ENCODE peak calls at places on chromosome 12, in six cellular contexts. D is T-helper 2 cell; V is sigmoid colon; P is NCI-H1092; S is activated CD4-positive, CD25-positive, alpha-beta regulatory T cell treated with anti-CD3 and anti-CD28 coated beads, Interleukin-2, amount 50 U/mL, for 16 hours; L is LoVo. K is an unnamed sample.

GRCh38 chr12:53856132-53856531 is 82.5 kb upstream of the HOXC13 start:
- DNase-seq in D (no peak), V (no peak), P (no peak), S (no peak), L (no peak), K (no peak)

GRCh38 chr12:51238510-51239334 is at the start of gene DAZAP2:
- DNase-seq in D (peak), V (peak), P (peak), S (peak), L (peak), K (peak)

GRCh38 chr12:124248862-124249825 is 45.7 kb upstream of the RFLNA start:
- DNase-seq in D (no peak), V (no peak), P (no peak), S (no peak), L (no peak), K (no peak)

GRCh38 chr12:55705802-55706402 is 1.8 kb downstream of the ITGA7 start:
- DNase-seq in D (no peak), V (no peak), P (no peak), S (no peak), L (no peak), K (peak)

GRCh38 chr12:57591567-57592325 is 754 bp downstream of the PIP4K2C start:
- DNase-seq in D (no peak), V (no peak), P (no peak), S (no peak), L (peak), K (peak)

GRCh38 chr12:23560611-23561010 is 388.9 kb downstream of the SOX5 start:
- DNase-seq in D (no peak), V (no peak), P (no peak), S (no peak), L (no peak), K (no peak)

GRCh38 chr12:60489071-60489470 is 893.2 kb downstream of the SLC16A7 start:
- DNase-seq in D (no peak), V (no peak), P (no peak), S (no peak), L (no peak), K (no peak)

GRCh38 chr12:82357340-82357739 is 847 bp downstream of the CCDC59 start:
- DNase-seq in D (no peak), V (no peak), P (no peak), S (no peak), L (no peak), K (no peak)

GRCh38 chr12:106128526-106129430 is 10.0 kb downstream of the NUAK1 start:
- DNase-seq in D (no peak), V (no peak), P (no peak), S (no peak), L (no peak), K (no peak)

GRCh38 chr12:61530456-61530855 is 729.7 kb upstream of the USP15 start:
- DNase-seq in D (no peak), V (no peak), P (no peak), S (no peak), L (no peak), K (no peak)

GRCh38 chr12:5000204-5000603 is 43.5 kb upstream of the KCNA5 start:
- DNase-seq in D (no peak), V (no peak), P (no peak), S (no peak), L (no peak), K (peak)

GRCh38 chr12:1170411-1170810 is 179.4 kb downstream of the ERC1 start:
- DNase-seq in D (no peak), V (no peak), P (no peak), S (no peak), L (no peak), K (no peak)

GRCh38 chr12:30805959-30806358 is 51.2 kb upstream of the CAPRIN2 start:
- DNase-seq in D (no peak), V (no peak), P (no peak), S (no peak), L (no peak), K (no peak)

GRCh38 chr12:6871052-6871957 is 1.8 kb downstream of the SPSB2 start:
- DNase-seq in D (peak), V (no peak), P (no peak), S (no peak), L (peak), K (peak)

GRCh38 chr12:120994589-120995337 is 16.4 kb downstream of the HNF1A start:
- DNase-seq in D (no peak), V (no peak), P (no peak), S (no peak), L (no peak), K (no peak)